ENCODE peak calls at places on chromosomes 12 and 14, in five cellular contexts. R, L, V, O and G are unnamed samples. For H3K4me1, the result is how much of the 10 kb centered on the place peaks cover.

GRCh38 chr12:49548822-49549648 is 10.2 kb downstream of the KCNH3 start:
- DNase-seq in R (peak), L (no peak), V (no peak), O (no peak), G (peak)

GRCh38 chr12:81670759-81671158 is 88.4 kb downstream of the PPFIA2 start:
- DNase-seq in R (no peak), L (no peak), V (no peak), O (no peak), G (no peak)

GRCh38 chr12:26044007-26044394 is 80.8 kb downstream of the BHLHE41 start:
- DNase-seq in R (no peak), L (no peak), V (no peak), O (no peak), G (no peak)

GRCh38 chr14:100144996-100145646 is 14.3 kb downstream of the DEGS2 start:
- DNase-seq in R (peak), L (no peak), V (no peak), O (no peak), G (no peak)

GRCh38 chr12:113130457-113131135 is 5.0 kb downstream of the RASAL1 start:
- DNase-seq in R (no peak), L (no peak), V (peak), O (no peak), G (no peak)

GRCh38 chr14:76924363-76925151 is 98.3 kb downstream of the LRRC74A start:
- DNase-seq in R (no peak), L (no peak), V (peak), O (no peak), G (peak)

GRCh38 chr12:132514838-132515237 is 24.9 kb downstream of the FBRSL1 start:
- DNase-seq in R (no peak), L (no peak), V (no peak), O (no peak), G (no peak)

GRCh38 chr12:132620113-132620892 is 1.7 kb downstream of the P2RX2 start:
- DNase-seq in R (no peak), L (no peak), V (no peak), O (no peak), G (no peak)

GRCh38 chr12:82912406-82912805 is 225.7 kb downstream of the TMTC2 start:
- DNase-seq in R (no peak), L (no peak), V (no peak), O (no peak), G (no peak)

GRCh38 chr12:105040476-105040875 is 43.8 kb downstream of the ALDH1L2 start:
- DNase-seq in R (no peak), L (no peak), V (no peak), O (no peak), G (no peak)

GRCh38 chr14:44699391-44699790 is 192.3 kb upstream of the FSCB start:
- DNase-seq in R (no peak), L (no peak), V (no peak), O (no peak), G (no peak)

GRCh38 chr14:23561873-23562821 is 5.4 kb downstream of the AP1G2 start:
- DNase-seq in R (no peak), L (no peak), V (no peak), O (no peak), G (no peak)

GRCh38 chr14:93892923-93893549 is 34.1 kb upstream of the FAM181A start:
- DNase-seq in R (peak), L (no peak), V (peak), O (no peak), G (peak)

GRCh38 chr14:93991212-93991611 is 5.9 kb upstream of the CCDC197 start:
- DNase-seq in R (no peak), L (no peak), V (no peak), O (no peak), G (no peak)

GRCh38 chr12:114769634-114770033 is 85.7 kb upstream of the TBX3 start:
- DNase-seq in R (no peak), L (no peak), V (no peak), O (no peak), G (peak)

GRCh38 chr12:33248364-33248763 is 191.3 kb downstream of the SYT10 start:
- DNase-seq in R (no peak), L (no peak), V (no peak), O (no peak), G (no peak)

GRCh38 chr12:57626111-57626928 is 6.7 kb downstream of the B4GALNT1 start:
- DNase-seq in R (no peak), L (no peak), V (no peak), O (no peak), G (no peak)

GRCh38 chr12:67433393-67434175 is 164.4 kb downstream of the CAND1 start:
- DNase-seq in R (no peak), L (no peak), V (peak), O (no peak), G (peak)

GRCh38 chr12:75661927-75662326 is 150.5 kb upstream of the KRR1 start:
- DNase-seq in R (no peak), L (no peak), V (no peak), O (no peak), G (peak)

GRCh38 chr14:101821528-101821927 is 60.0 kb downstream of the PPP2R5C start:
- DNase-seq in R (no peak), L (peak), V (no peak), O (no peak), G (no peak)

GRCh38 chr12:43338848-43339526 is 213.0 kb downstream of the ADAMTS20 start:
- DNase-seq in R (no peak), L (no peak), V (no peak), O (peak), G (peak)

GRCh38 chr14:61653507-61653906 is 41.8 kb upstream of the HIF1A start:
- DNase-seq in R (no peak), L (no peak), V (no peak), O (no peak), G (peak)

GRCh38 chr14:68564826-68565760 is 227.8 kb downstream of the ZFP36L1 start:
- DNase-seq in R (no peak), L (no peak), V (no peak), O (no peak), G (peak)

GRCh38 chr14:45467023-45467422 is 214.0 kb upstream of the MIS18BP1 start:
- DNase-seq in R (no peak), L (no peak), V (no peak), O (no peak), G (no peak)

GRCh38 chr14:104774453-104775072 is 21.0 kb downstream of the AKT1 start:
- DNase-seq in R (no peak), L (no peak), V (no peak), O (no peak), G (no peak)

GRCh38 chr12:1518763-1519516 is 75.4 kb downstream of the FBXL14 start:
- DNase-seq in R (no peak), L (no peak), V (no peak), O (no peak), G (peak)

GRCh38 chr14:75168586-75169335 is 7.7 kb downstream of the TMED10 start:
- DNase-seq in R (no peak), L (no peak), V (no peak), O (no peak), G (peak)

GRCh38 chr14:50726372-50727107 is 58.4 kb upstream of the SAV1 start:
- DNase-seq in R (no peak), L (no peak), V (no peak), O (no peak), G (peak)

GRCh38 chr12:45655186-45655585 is 74.3 kb upstream of the ARID2 start:
- DNase-seq in R (no peak), L (no peak), V (peak), O (no peak), G (no peak)

GRCh38 chr14:51547260-51547659 is 104.5 kb upstream of the FRMD6 start:
- DNase-seq in R (no peak), L (no peak), V (no peak), O (no peak), G (peak)

GRCh38 chr14:87049886-87050820 is 942.8 kb downstream of the GALC start:
- DNase-seq in R (no peak), L (no peak), V (peak), O (no peak), G (peak)

GRCh38 chr12:70615177-70615576 is 22.1 kb downstream of the PTPRB start:
- DNase-seq in R (no peak), L (no peak), V (no peak), O (no peak), G (no peak)

GRCh38 chr12:70617450-70617849 is 19.8 kb downstream of the PTPRB start:
- DNase-seq in R (no peak), L (no peak), V (no peak), O (no peak), G (no peak)

GRCh38 chr12:70618371-70618770 is 18.9 kb downstream of the PTPRB start:
- DNase-seq in R (no peak), L (no peak), V (no peak), O (no peak), G (no peak)

GRCh38 chr12:70619471-70620152 is 17.6 kb downstream of the PTPRB start:
- DNase-seq in R (no peak), L (no peak), V (no peak), O (no peak), G (no peak)
- H3K4me1 ChIP-seq in R (under half), L (under half), V (under half), O (under half), G (under half)

DNA sequence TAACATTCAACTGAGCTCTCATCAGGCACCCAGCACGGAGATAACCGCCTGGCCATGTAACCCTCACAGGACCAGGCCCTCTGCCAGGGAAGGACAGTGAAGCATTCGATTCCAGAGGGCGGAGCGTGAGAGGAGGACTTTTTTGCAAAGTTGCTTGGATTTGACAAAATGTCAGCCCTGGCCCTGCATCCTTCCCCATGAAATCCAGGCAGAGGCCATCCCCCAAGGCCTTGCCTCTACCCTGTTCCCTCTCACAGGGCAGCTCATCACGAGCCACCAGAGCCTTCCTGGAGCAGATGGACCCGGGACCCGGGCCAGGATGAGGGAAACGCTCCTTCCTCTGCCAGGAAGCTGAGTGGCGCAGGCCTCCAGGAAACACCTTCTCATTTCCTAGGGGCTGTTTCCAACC is 17.0 kb downstream of the CAMKK2 start:
- DNase-seq in R (no peak), L (no peak), V (no peak), O (no peak), G (no peak)
- H3K27ac ChIP-seq in R (no peak), L (peak), V (no peak), O (no peak), G (no peak)

DNA sequence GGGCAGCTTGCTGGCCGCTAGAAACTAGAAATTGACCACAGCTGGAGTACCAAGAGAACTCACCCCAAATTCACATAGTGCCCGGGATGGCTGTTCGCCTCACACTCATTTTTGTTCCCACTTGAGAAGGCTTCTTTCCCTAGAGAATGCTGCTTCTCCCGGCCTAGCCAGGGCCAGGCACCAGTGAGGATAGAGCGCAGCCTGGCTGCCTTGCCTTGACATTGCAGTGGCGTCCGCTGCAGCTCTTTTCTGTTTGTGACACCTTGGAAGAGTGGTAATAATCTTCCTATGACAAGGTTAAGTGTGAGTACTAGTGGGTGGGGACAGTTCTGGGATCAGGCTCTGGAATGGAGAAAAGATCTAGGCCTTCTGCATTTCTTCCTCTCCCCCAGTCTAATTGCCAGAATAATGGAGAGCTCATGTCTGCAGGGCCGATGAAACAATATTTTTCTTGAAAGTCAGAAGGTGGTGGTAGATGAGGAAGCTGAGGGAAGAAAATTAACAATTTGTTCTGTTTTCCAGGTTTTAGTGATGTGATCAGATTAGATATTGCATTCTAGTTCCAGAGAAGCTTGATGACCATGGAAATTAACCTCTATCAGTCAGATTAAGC is 3.7 kb downstream of the TMEM253 start:
- DNase-seq in R (peak), L (no peak), V (peak), O (no peak), G (peak)
- H3K4me1 ChIP-seq in R (under half), L (half or more), V (under half), O (under half), G (under half)

DNA sequence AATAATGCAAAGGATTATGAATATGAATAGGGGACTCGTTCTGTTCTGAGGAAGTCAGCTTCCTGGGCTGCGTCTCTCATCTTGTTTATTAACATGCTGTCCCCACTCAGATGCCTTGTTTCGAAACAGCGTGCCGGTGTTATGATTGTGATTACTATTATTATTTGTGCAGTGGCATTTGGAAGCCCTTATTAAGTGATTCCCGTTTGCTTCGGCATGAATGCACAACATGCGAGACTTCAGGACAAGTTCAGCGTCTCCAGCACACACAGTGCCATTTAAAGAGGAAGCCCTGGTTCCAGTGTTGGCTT is 181.1 kb downstream of the AACS start:
- DNase-seq in R (no peak), L (no peak), V (no peak), O (no peak), G (no peak)
- H3K27ac ChIP-seq in R (no peak), L (no peak), V (no peak), O (no peak), G (no peak)

DNA sequence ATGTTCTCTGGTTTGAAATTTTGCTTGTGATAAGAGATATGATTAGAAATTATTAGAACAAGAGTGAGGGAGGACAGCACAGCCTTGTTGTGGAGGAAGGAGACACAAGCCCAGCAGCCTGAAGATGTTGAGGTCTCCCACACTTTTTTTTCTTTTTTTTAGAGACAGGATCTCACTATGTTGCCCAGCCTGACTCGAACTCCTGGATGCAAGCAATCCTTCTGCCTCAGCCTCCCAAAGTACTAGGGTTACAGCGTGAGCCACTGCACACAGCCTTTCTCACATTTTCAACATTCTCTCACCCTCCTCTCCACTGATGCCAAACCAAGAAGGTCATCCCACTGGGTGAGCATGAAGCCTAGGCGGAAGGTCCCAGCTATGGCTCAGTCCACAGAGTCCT is 4.9 kb upstream of the KRT8 start:
- DNase-seq in R (no peak), L (no peak), V (no peak), O (no peak), G (no peak)
- H3K4me1 ChIP-seq in R (under half), L (under half), V (under half), O (under half), G (under half)

GRCh38 chr12:50927766-50928224 is 24.5 kb upstream of the HIGD1C start:
- DNase-seq in R (no peak), L (peak), V (peak), O (no peak), G (no peak)

GRCh38 chr12:50925920-50926319 is 26.4 kb upstream of the HIGD1C start:
- DNase-seq in R (no peak), L (no peak), V (no peak), O (no peak), G (no peak)

GRCh38 chr12:50928392-50928791 is 24.0 kb upstream of the HIGD1C start:
- DNase-seq in R (no peak), L (peak), V (no peak), O (no peak), G (no peak)

GRCh38 chr12:50926415-50926814 is 25.9 kb upstream of the HIGD1C start:
- DNase-seq in R (no peak), L (peak), V (peak), O (no peak), G (no peak)

DNA sequence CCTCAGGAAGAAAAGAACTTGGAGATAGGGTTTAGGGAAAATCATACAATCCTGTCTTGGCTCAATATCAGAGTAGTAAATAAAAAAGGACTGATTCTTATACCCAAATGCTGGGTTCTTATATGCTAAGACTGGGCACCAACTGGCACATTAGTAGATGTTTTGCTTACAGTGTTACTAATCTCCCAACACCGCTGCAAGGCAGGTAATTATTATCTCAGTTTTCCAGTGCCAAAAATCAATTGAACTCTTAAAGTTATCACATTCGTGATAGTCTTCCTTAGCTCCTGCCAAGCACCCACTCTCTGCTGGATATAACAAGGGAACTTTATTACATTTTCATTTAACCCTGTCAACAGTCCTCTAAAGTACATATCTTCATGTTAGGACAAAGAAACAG is 25.0 kb upstream of the HIGD1C start:
- DNase-seq in R (no peak), L (no peak), V (no peak), O (no peak), G (no peak)
- H3K27ac ChIP-seq in R (peak), L (peak), V (peak), O (no peak), G (no peak)

DNA sequence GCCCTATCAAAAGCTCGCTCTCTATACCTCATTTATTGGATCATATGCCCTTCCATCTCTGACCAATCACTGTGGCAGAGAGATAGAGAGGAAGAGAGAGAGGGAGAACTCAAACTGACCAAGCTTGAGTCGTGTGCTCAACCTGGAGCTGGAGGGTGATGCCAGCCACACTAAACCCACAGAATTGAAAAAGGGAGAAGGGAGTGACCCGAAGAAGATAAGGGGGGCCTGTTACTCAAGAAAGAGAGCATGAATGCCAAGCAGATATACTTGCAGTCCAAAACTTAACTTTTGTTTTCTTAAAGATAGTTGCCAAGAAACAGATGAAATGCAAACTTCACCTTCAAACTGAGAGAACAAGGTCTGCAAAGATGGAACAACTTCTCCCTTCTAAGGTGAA is 112.7 kb downstream of the BTG1 start:
- DNase-seq in R (no peak), L (no peak), V (no peak), O (no peak), G (no peak)
- H3K4me1 ChIP-seq in R (under half), L (half or more), V (under half), O (under half), G (under half)

GRCh38 chr12:98499668-98500456 is 15.5 kb upstream of the TMPO start:
- DNase-seq in R (peak), L (no peak), V (no peak), O (no peak), G (no peak)
- H3K27ac ChIP-seq in R (peak), L (no peak), V (no peak), O (no peak), G (peak)

DNA sequence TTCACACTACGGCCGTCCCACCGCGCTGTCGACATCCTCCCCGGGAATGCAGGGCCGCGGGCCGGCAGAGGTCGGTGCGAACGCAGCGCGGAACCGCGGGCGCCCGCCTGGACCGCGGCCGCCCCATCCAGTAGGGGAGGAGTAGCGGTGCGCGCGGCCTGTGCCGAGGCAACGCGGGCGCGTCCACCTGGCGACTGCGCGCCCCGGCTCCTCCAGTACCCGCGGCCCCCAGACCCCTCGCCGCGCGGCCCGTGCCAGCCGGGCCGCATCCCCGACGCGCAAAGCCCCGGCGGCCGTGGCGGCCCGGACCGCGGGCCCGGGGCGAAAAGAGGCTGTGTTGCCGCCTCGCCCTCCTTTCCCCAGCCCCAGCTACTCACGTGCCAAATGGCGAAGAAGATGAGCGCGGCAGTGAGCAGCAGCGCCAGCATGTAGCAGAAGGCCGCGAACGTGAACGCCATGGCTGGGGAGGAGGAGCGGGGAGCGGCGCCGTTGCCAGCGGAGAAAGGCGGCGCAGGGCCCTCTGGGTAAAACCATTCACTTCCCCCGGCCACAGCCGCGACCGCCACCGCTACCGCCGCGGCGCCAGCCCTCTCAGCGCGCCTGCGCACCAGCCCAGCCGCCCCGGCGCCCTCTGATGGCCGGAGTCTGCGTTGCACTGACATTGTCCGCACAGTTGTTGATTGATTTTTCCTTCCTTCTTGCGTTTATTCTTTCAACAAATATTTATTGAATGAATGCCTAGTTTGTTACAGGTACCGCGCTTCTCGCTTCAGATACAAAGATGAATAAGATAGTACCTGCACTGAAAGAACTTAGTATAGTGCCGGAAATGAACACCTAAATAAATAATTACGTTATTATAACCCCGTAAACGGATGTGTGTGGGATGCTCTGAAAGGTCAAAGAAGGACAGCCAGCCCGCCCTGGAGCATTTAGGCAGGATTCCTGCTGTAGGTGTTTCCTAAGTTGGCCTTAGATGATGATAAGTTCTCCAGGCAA is at the start of gene CNIH1:
- DNase-seq in R (peak), L (no peak), V (peak), O (peak), G (peak)
- H3K4me1 ChIP-seq in R (under half), L (half or more), V (under half), O (under half), G (under half)